ENCODE peak calls at places on chromosomes 1 and 21, in four cellular contexts. F is kidney tubule cell; L is Caki2; M is activated naive CD4-positive, alpha-beta T cell. Y is an unnamed sample.

GRCh38 chr1:162151900-162152829 is 82.7 kb downstream of the NOS1AP start:
- DNase-seq in M (no peak), F (peak), L (no peak), Y (no peak)

GRCh38 chr1:78240755-78241154 is 195.0 kb downstream of the GIPC2 start:
- DNase-seq in M (no peak), F (no peak), L (no peak), Y (no peak)

GRCh38 chr1:45518910-45519309 is 2.8 kb downstream of the PRDX1 start:
- DNase-seq in F (no peak), M (no peak), L (no peak), Y (no peak)

GRCh38 chr21:28473530-28474225 is 519.0 kb downstream of the LTN1 start:
- DNase-seq in F (no peak), M (no peak), L (no peak), Y (no peak)

GRCh38 chr1:117095237-117095636 is 26.3 kb downstream of the TRIM45 start:
- DNase-seq in L (no peak), M (no peak), F (no peak), Y (no peak)

GRCh38 chr1:15341634-15342375 is 67.9 kb upstream of the EFHD2 start:
- DNase-seq in F (no peak), L (no peak), M (no peak), Y (no peak)

GRCh38 chr1:164771001-164771550 is 212.1 kb downstream of the PBX1 start:
- DNase-seq in M (no peak), F (no peak), L (no peak), Y (no peak)

GRCh38 chr1:2650967-2651645 is 18.3 kb upstream of the MMEL1 start:
- DNase-seq in F (no peak), M (no peak), L (no peak), Y (no peak)

GRCh38 chr1:31795801-31796621 is 19.8 kb downstream of the SPOCD1 start:
- DNase-seq in M (no peak), L (no peak), F (peak), Y (no peak)

GRCh38 chr1:9291914-9292360 is 757 bp upstream of the SPSB1 start:
- DNase-seq in M (no peak), L (peak), F (peak), Y (no peak)

GRCh38 chr1:43719063-43719462 is 11.7 kb downstream of the ST3GAL3 start:
- DNase-seq in M (no peak), F (no peak), L (no peak), Y (no peak)

GRCh38 chr21:37073417-37074194 is 552 bp downstream of the TTC3 start:
- DNase-seq in F (peak), M (peak), L (peak), Y (no peak)

GRCh38 chr1:107407011-107407410 is 266.2 kb downstream of the NTNG1 start:
- DNase-seq in M (no peak), L (no peak), F (no peak), Y (no peak)

GRCh38 chr1:227903061-227903521 is 44.6 kb downstream of the WNT9A start:
- DNase-seq in M (no peak), L (no peak), F (no peak), Y (no peak)

GRCh38 chr1:198359024-198359653 is 181.3 kb downstream of the ATP6V1G3 start:
- DNase-seq in F (peak), L (no peak), M (no peak), Y (no peak)

Y was measured in GM12892.